ENCODE peak calls at places on chromosomes 16 and 17, in ten cellular contexts. One of them, this sample, is unnamed.

GRCh38 chr16:6682142-6682811 is 650.4 kb upstream of the RBFOX1 start:
- DNase-seq in left ventricle myocardium inferior: no peak
- DNase-seq in ovary: no peak
- DNase-seq in endothelial cell of umbilical vein: no peak
- DNase-seq in mammary epithelial cell: no peak
- DNase-seq in uterus: no peak
- DNase-seq in colonic mucosa: peak
- DNase-seq in testis: peak
- DNase-seq in tibial nerve: peak
- DNase-seq in heart left ventricle: no peak
- DNase-seq in this sample: no peak

GRCh38 chr16:68782198-68783174 is 45.4 kb downstream of the CDH1 start:
- DNase-seq in left ventricle myocardium inferior: no peak
- DNase-seq in ovary: no peak
- DNase-seq in endothelial cell of umbilical vein: no peak
- DNase-seq in mammary epithelial cell: no peak
- DNase-seq in uterus: no peak
- DNase-seq in colonic mucosa: no peak
- DNase-seq in testis: no peak
- DNase-seq in tibial nerve: no peak
- DNase-seq in heart left ventricle: no peak
- DNase-seq in this sample: no peak

GRCh38 chr17:83008526-83008925 is 70.9 kb upstream of the METRNL start:
- DNase-seq in left ventricle myocardium inferior: no peak
- DNase-seq in ovary: no peak
- DNase-seq in endothelial cell of umbilical vein: no peak
- DNase-seq in mammary epithelial cell: no peak
- DNase-seq in uterus: no peak
- DNase-seq in colonic mucosa: peak
- DNase-seq in testis: no peak
- DNase-seq in tibial nerve: no peak
- DNase-seq in heart left ventricle: no peak
- DNase-seq in this sample: no peak

GRCh38 chr17:78116411-78116810 is 12.1 kb downstream of the TMC6 start:
- DNase-seq in left ventricle myocardium inferior: no peak
- DNase-seq in ovary: no peak
- DNase-seq in endothelial cell of umbilical vein: no peak
- DNase-seq in mammary epithelial cell: no peak
- DNase-seq in uterus: no peak
- DNase-seq in colonic mucosa: no peak
- DNase-seq in testis: no peak
- DNase-seq in tibial nerve: no peak
- DNase-seq in heart left ventricle: no peak
- DNase-seq in this sample: no peak

GRCh38 chr16:68362952-68363846 is 52.4 kb downstream of the PRMT7 start:
- DNase-seq in left ventricle myocardium inferior: no peak
- DNase-seq in ovary: no peak
- DNase-seq in endothelial cell of umbilical vein: no peak
- DNase-seq in mammary epithelial cell: no peak
- DNase-seq in uterus: no peak
- DNase-seq in colonic mucosa: no peak
- DNase-seq in testis: no peak
- DNase-seq in tibial nerve: no peak
- DNase-seq in heart left ventricle: no peak
- DNase-seq in this sample: no peak

GRCh38 chr17:17698869-17699351 is 17.7 kb downstream of the RAI1 start:
- DNase-seq in left ventricle myocardium inferior: no peak
- DNase-seq in ovary: no peak
- DNase-seq in endothelial cell of umbilical vein: peak
- DNase-seq in mammary epithelial cell: no peak
- DNase-seq in uterus: peak
- DNase-seq in colonic mucosa: no peak
- DNase-seq in testis: peak
- DNase-seq in tibial nerve: no peak
- DNase-seq in heart left ventricle: no peak
- DNase-seq in this sample: no peak

GRCh38 chr17:78032166-78032565 is 73.7 kb downstream of the TNRC6C start:
- DNase-seq in left ventricle myocardium inferior: no peak
- DNase-seq in ovary: no peak
- DNase-seq in endothelial cell of umbilical vein: no peak
- DNase-seq in mammary epithelial cell: no peak
- DNase-seq in uterus: no peak
- DNase-seq in colonic mucosa: no peak
- DNase-seq in testis: no peak
- DNase-seq in tibial nerve: no peak
- DNase-seq in heart left ventricle: no peak
- DNase-seq in this sample: no peak

GRCh38 chr17:82529914-82530300 is 10.4 kb downstream of the FOXK2 start:
- DNase-seq in left ventricle myocardium inferior: no peak
- DNase-seq in ovary: no peak
- DNase-seq in endothelial cell of umbilical vein: no peak
- DNase-seq in mammary epithelial cell: no peak
- DNase-seq in uterus: no peak
- DNase-seq in colonic mucosa: no peak
- DNase-seq in testis: no peak
- DNase-seq in tibial nerve: no peak
- DNase-seq in heart left ventricle: no peak
- DNase-seq in this sample: no peak

GRCh38 chr16:832652-833336 is 32.3 kb upstream of the GNG13 start:
- DNase-seq in left ventricle myocardium inferior: no peak
- DNase-seq in ovary: no peak
- DNase-seq in endothelial cell of umbilical vein: no peak
- DNase-seq in mammary epithelial cell: no peak
- DNase-seq in uterus: no peak
- DNase-seq in colonic mucosa: peak
- DNase-seq in testis: no peak
- DNase-seq in tibial nerve: no peak
- DNase-seq in heart left ventricle: no peak
- DNase-seq in this sample: no peak

DNA sequence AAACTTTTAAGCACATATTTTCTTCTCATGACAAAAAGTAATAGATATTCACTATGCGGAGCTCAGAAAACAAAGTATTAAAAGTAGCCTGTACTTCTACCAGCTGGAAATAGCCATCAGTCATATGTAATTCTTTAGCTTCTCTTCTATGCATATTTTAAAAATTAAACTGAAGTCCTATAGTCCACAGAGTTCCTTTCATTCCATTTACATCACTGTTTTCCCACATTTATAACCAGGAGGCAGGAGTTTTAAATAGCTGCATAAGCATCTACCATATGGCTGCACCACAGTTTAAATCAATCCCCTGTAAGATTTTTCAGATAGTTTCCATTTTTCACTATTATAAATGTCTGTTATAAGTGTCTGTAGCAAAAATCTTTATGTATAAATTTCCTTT is 45.1 kb downstream of the ZFHX3 start:
- DNase-seq in left ventricle myocardium inferior: no peak
- DNase-seq in ovary: no peak
- DNase-seq in endothelial cell of umbilical vein: no peak
- DNase-seq in mammary epithelial cell: no peak
- DNase-seq in uterus: no peak
- DNase-seq in colonic mucosa: no peak
- DNase-seq in testis: no peak
- DNase-seq in tibial nerve: no peak
- DNase-seq in heart left ventricle: no peak
- DNase-seq in this sample: no peak
- H3K4me3 ChIP-seq in left ventricle myocardium inferior: no peak
- H3K4me3 ChIP-seq in ovary: no peak
- H3K4me3 ChIP-seq in endothelial cell of umbilical vein: no peak
- H3K4me3 ChIP-seq in mammary epithelial cell: no peak
- H3K4me3 ChIP-seq in uterus: no peak
- H3K4me3 ChIP-seq in colonic mucosa: no peak
- H3K4me3 ChIP-seq in testis: no peak
- H3K4me3 ChIP-seq in tibial nerve: no peak
- H3K4me3 ChIP-seq in heart left ventricle: no peak
- H3K4me3 ChIP-seq in this sample: no peak

DNA sequence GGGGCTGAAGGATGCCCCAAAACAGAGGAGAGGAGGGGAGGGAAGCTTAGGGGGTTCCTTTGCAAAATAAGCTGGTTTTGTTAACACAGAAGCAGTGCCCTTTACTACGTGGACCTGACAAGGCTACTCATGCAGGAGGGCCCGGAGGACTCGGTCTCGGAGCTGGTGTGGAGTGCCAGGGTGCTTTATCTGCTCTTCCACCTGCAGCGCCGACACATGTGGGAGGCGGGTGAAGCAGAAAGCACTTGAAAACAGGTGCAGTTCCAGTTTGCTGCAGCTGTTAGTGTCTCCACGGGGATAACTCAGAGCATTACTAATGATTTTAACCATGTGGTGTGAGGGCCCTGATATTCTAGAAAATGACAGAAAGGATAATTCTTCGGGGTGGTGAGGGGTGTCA is 35.0 kb upstream of the MNT start:
- DNase-seq in left ventricle myocardium inferior: no peak
- DNase-seq in ovary: no peak
- DNase-seq in endothelial cell of umbilical vein: no peak
- DNase-seq in mammary epithelial cell: no peak
- DNase-seq in uterus: no peak
- DNase-seq in colonic mucosa: no peak
- DNase-seq in testis: no peak
- DNase-seq in tibial nerve: no peak
- DNase-seq in heart left ventricle: no peak
- DNase-seq in this sample: no peak
- H3K27ac ChIP-seq in left ventricle myocardium inferior: no peak
- H3K27ac ChIP-seq in ovary: no peak
- H3K27ac ChIP-seq in endothelial cell of umbilical vein: no peak
- H3K27ac ChIP-seq in mammary epithelial cell: no peak
- H3K27ac ChIP-seq in uterus: no peak
- H3K27ac ChIP-seq in colonic mucosa: no peak
- H3K27ac ChIP-seq in testis: no peak
- H3K27ac ChIP-seq in tibial nerve: no peak
- H3K27ac ChIP-seq in heart left ventricle: no peak
- H3K27ac ChIP-seq in this sample: no peak

DNA sequence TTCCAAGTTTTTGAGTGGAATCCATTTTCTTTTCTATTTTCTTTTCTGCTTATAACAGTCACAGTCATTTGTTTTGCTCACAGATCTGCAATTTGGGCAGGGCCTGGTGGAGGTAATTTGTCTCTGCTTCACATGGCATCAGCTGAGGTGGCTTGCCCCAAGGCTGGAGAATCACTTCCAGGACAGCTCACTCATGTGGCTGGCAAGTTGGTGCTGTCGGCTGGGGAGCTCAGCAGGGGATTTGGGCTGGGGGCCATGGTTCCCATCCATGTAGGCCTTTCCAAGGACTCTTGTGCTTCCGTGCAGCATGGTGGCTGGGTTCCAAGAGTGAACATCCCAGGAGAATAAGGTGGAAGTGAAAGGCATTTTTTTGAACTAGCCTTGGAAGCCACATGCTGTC is 85.7 kb downstream of the MGAT5B start:
- DNase-seq in left ventricle myocardium inferior: no peak
- DNase-seq in ovary: no peak
- DNase-seq in endothelial cell of umbilical vein: no peak
- DNase-seq in mammary epithelial cell: no peak
- DNase-seq in uterus: no peak
- DNase-seq in colonic mucosa: no peak
- DNase-seq in testis: no peak
- DNase-seq in tibial nerve: no peak
- DNase-seq in heart left ventricle: no peak
- DNase-seq in this sample: no peak
- H3K4me3 ChIP-seq in left ventricle myocardium inferior: no peak
- H3K4me3 ChIP-seq in ovary: no peak
- H3K4me3 ChIP-seq in endothelial cell of umbilical vein: no peak
- H3K4me3 ChIP-seq in mammary epithelial cell: no peak
- H3K4me3 ChIP-seq in uterus: no peak
- H3K4me3 ChIP-seq in colonic mucosa: no peak
- H3K4me3 ChIP-seq in testis: no peak
- H3K4me3 ChIP-seq in tibial nerve: no peak
- H3K4me3 ChIP-seq in heart left ventricle: no peak
- H3K4me3 ChIP-seq in this sample: no peak

GRCh38 chr16:30724641-30725464 is 23.4 kb upstream of the PHKG2 start:
- DNase-seq in left ventricle myocardium inferior: peak
- DNase-seq in ovary: peak
- DNase-seq in endothelial cell of umbilical vein: no peak
- DNase-seq in mammary epithelial cell: no peak
- DNase-seq in uterus: no peak
- DNase-seq in colonic mucosa: peak
- DNase-seq in testis: peak
- DNase-seq in tibial nerve: no peak
- DNase-seq in heart left ventricle: no peak
- DNase-seq in this sample: no peak

GRCh38 chr16:30728321-30728720 is 19.9 kb upstream of the PHKG2 start:
- DNase-seq in left ventricle myocardium inferior: no peak
- DNase-seq in ovary: no peak
- DNase-seq in endothelial cell of umbilical vein: no peak
- DNase-seq in mammary epithelial cell: no peak
- DNase-seq in uterus: no peak
- DNase-seq in colonic mucosa: no peak
- DNase-seq in testis: no peak
- DNase-seq in tibial nerve: no peak
- DNase-seq in heart left ventricle: no peak
- DNase-seq in this sample: no peak

GRCh38 chr16:30731411-30731810 is 16.8 kb upstream of the PHKG2 start:
- DNase-seq in left ventricle myocardium inferior: no peak
- DNase-seq in ovary: no peak
- DNase-seq in endothelial cell of umbilical vein: no peak
- DNase-seq in mammary epithelial cell: peak
- DNase-seq in uterus: no peak
- DNase-seq in colonic mucosa: no peak
- DNase-seq in testis: no peak
- DNase-seq in tibial nerve: no peak
- DNase-seq in heart left ventricle: no peak
- DNase-seq in this sample: no peak

GRCh38 chr16:30725465-30725792 is 22.8 kb upstream of the PHKG2 start:
- DNase-seq in left ventricle myocardium inferior: no peak
- DNase-seq in ovary: no peak
- DNase-seq in endothelial cell of umbilical vein: no peak
- DNase-seq in mammary epithelial cell: no peak
- DNase-seq in uterus: no peak
- DNase-seq in colonic mucosa: no peak
- DNase-seq in testis: no peak
- DNase-seq in tibial nerve: no peak
- DNase-seq in heart left ventricle: no peak
- DNase-seq in this sample: no peak

DNA sequence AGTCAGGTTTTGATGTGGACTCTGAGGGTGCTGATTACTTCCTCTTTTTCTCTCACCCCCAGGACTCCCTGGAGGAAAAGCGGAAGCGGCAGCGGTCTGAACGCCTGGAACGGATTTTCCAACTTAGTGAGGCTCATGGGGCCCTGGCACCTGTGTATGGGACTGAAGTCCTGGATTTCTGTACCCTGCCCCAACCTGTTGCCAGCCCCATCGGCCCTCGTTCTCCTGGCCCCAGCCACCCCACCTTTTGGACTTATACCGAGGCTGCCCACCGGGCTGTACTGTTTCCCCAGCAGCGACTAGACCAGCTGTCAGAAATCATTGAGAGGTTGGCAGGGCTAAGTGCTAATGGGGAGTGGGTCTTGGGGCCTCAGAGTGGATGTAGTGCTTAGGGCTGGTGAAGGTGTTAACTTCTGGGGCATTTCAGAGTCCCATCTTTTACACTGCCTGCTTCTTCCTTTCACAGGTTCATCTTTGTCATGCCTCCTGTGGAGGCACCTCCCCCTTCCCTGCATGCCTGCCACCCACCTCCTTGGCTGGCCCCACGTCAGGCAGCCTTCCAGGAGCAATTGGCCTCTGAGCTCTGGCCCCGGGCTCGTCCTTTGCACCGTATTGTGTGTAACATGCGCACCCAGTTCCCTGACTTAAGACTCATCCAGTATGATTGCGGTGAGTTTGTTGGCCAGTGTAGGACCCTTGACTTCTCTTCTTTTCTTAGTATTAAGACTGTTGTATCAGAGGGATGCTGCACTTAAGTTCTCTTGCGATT is 19.1 kb upstream of the PHKG2 start:
- DNase-seq in left ventricle myocardium inferior: peak
- DNase-seq in ovary: no peak
- DNase-seq in endothelial cell of umbilical vein: no peak
- DNase-seq in mammary epithelial cell: no peak
- DNase-seq in uterus: no peak
- DNase-seq in colonic mucosa: peak
- DNase-seq in testis: no peak
- DNase-seq in tibial nerve: no peak
- DNase-seq in heart left ventricle: no peak
- DNase-seq in this sample: no peak
- H3K27ac ChIP-seq in left ventricle myocardium inferior: peak
- H3K27ac ChIP-seq in ovary: no peak
- H3K27ac ChIP-seq in endothelial cell of umbilical vein: no peak
- H3K27ac ChIP-seq in mammary epithelial cell: no peak
- H3K27ac ChIP-seq in uterus: no peak
- H3K27ac ChIP-seq in colonic mucosa: peak
- H3K27ac ChIP-seq in testis: no peak
- H3K27ac ChIP-seq in tibial nerve: no peak
- H3K27ac ChIP-seq in heart left ventricle: peak
- H3K27ac ChIP-seq in this sample: no peak

This sample was measured in AG04450.